ENCODE peak calls at places on chromosomes 16 and 17, in five cellular contexts. One of them, this sample, is unnamed.

GRCh38 chr16:12436201-12436657 is 367.5 kb downstream of the CPPED1 start:
- DNase-seq in neural progenitor cell: peak; percentile 75
- DNase-seq in PC-3: no peak
- DNase-seq in GM23338: peak; percentile 72
- DNase-seq in GM23248: no peak
- DNase-seq in this sample: no peak

GRCh38 chr17:49759203-49759602 is 4.7 kb downstream of the FAM117A start:
- DNase-seq in neural progenitor cell: no peak
- DNase-seq in GM23338: no peak
- DNase-seq in GM23248: no peak
- DNase-seq in PC-3: no peak
- DNase-seq in this sample: no peak

GRCh38 chr17:67779098-67779672 is 46.1 kb upstream of the BPTF start:
- DNase-seq in PC-3: peak; percentile 64
- DNase-seq in GM23338: peak; percentile 90
- DNase-seq in GM23248: peak; percentile 47
- DNase-seq in neural progenitor cell: peak; percentile 65
- DNase-seq in this sample: peak; percentile 53

GRCh38 chr17:41403409-41404023 is 6.1 kb upstream of the KRT31 start:
- DNase-seq in GM23338: no peak
- DNase-seq in GM23248: no peak
- DNase-seq in PC-3: no peak
- DNase-seq in neural progenitor cell: no peak
- DNase-seq in this sample: no peak

GRCh38 chr17:73278465-73279453 is 17.1 kb upstream of the CPSF4L start:
- DNase-seq in GM23338: no peak
- DNase-seq in GM23248: peak; percentile 22
- DNase-seq in PC-3: peak; percentile 27
- DNase-seq in neural progenitor cell: no peak
- DNase-seq in this sample: peak; percentile 33

GRCh38 chr17:12966413-12966812 is 51.4 kb downstream of the ELAC2 start:
- DNase-seq in GM23338: no peak
- DNase-seq in GM23248: no peak
- DNase-seq in PC-3: no peak
- DNase-seq in neural progenitor cell: no peak
- DNase-seq in this sample: no peak

GRCh38 chr16:49585143-49585542 is 211.5 kb downstream of the C16orf78 start:
- DNase-seq in PC-3: no peak
- DNase-seq in GM23248: no peak
- DNase-seq in GM23338: no peak
- DNase-seq in neural progenitor cell: no peak
- DNase-seq in this sample: no peak

GRCh38 chr16:70684146-70685060 is 1.4 kb downstream of the MTSS2 start:
- DNase-seq in GM23338: no peak
- DNase-seq in GM23248: peak; percentile 51
- DNase-seq in neural progenitor cell: no peak
- DNase-seq in PC-3: no peak
- DNase-seq in this sample: no peak

GRCh38 chr17:65556910-65557348 is 4.5 kb downstream of the AXIN2 start:
- DNase-seq in GM23338: no peak
- DNase-seq in PC-3: no peak
- DNase-seq in GM23248: peak; percentile 30
- DNase-seq in neural progenitor cell: no peak
- DNase-seq in this sample: no peak

GRCh38 chr17:4795168-4795567 is 796 bp upstream of the PSMB6 start:
- DNase-seq in neural progenitor cell: no peak
- DNase-seq in GM23338: no peak
- DNase-seq in GM23248: no peak
- DNase-seq in PC-3: no peak
- DNase-seq in this sample: no peak

GRCh38 chr17:21356537-21357127 is 19.5 kb upstream of the KCNJ12 start:
- DNase-seq in neural progenitor cell: no peak
- DNase-seq in GM23338: no peak
- DNase-seq in PC-3: no peak
- DNase-seq in GM23248: no peak
- DNase-seq in this sample: no peak

GRCh38 chr17:5526821-5527598 is 40.6 kb downstream of the MIS12 start:
- DNase-seq in PC-3: peak; percentile 85
- DNase-seq in GM23248: peak; percentile 97
- DNase-seq in GM23338: no peak
- DNase-seq in neural progenitor cell: peak; percentile 26
- DNase-seq in this sample: peak; percentile 91

GRCh38 chr16:16059895-16060590 is 110.6 kb downstream of the ABCC1 start:
- DNase-seq in GM23338: no peak
- DNase-seq in GM23248: no peak
- DNase-seq in neural progenitor cell: no peak
- DNase-seq in PC-3: no peak
- DNase-seq in this sample: no peak

GRCh38 chr16:2614761-2615191 is 67.5 kb upstream of the KCTD5 start:
- DNase-seq in neural progenitor cell: no peak
- DNase-seq in GM23338: no peak
- DNase-seq in PC-3: no peak
- DNase-seq in GM23248: no peak
- DNase-seq in this sample: no peak

GRCh38 chr16:380837-381787 is 666 bp downstream of the PGAP6 start:
- DNase-seq in neural progenitor cell: peak; percentile 57
- DNase-seq in GM23248: peak; percentile 47
- DNase-seq in GM23338: peak; percentile 59
- DNase-seq in PC-3: no peak
- DNase-seq in this sample: peak; percentile 78

GRCh38 chr16:28292731-28293588 is 635 bp downstream of the SBK1 start:
- DNase-seq in GM23338: peak; percentile 94
- DNase-seq in GM23248: no peak
- DNase-seq in neural progenitor cell: peak; percentile 88
- DNase-seq in PC-3: no peak
- DNase-seq in this sample: peak; percentile 73

GRCh38 chr17:32566303-32566702 is 79.5 kb downstream of the CDK5R1 start:
- DNase-seq in GM23248: no peak
- DNase-seq in neural progenitor cell: no peak
- DNase-seq in PC-3: no peak
- DNase-seq in GM23338: no peak
- DNase-seq in this sample: no peak

GRCh38 chr17:60832206-60832605 is 154.6 kb downstream of the BCAS3 start:
- DNase-seq in GM23338: no peak
- DNase-seq in GM23248: no peak
- DNase-seq in PC-3: no peak
- DNase-seq in neural progenitor cell: peak; percentile 28
- DNase-seq in this sample: no peak

GRCh38 chr17:82246040-82246364 is 17.2 kb downstream of the SLC16A3 start:
- DNase-seq in GM23338: no peak
- DNase-seq in GM23248: no peak
- DNase-seq in PC-3: no peak
- DNase-seq in neural progenitor cell: no peak
- DNase-seq in this sample: no peak

GRCh38 chr17:49647256-49647585 is 30.7 kb downstream of the SPOP start:
- DNase-seq in PC-3: no peak
- DNase-seq in GM23338: no peak
- DNase-seq in GM23248: no peak
- DNase-seq in neural progenitor cell: no peak
- DNase-seq in this sample: no peak

GRCh38 chr17:9032151-9032550 is 10.8 kb downstream of the NTN1 start:
- DNase-seq in PC-3: no peak
- DNase-seq in GM23248: no peak
- DNase-seq in GM23338: no peak
- DNase-seq in neural progenitor cell: no peak
- DNase-seq in this sample: no peak

GRCh38 chr17:80476877-80477646 is 655 bp upstream of the NPTX1 start:
- DNase-seq in PC-3: no peak
- DNase-seq in GM23338: no peak
- DNase-seq in neural progenitor cell: peak; percentile 60
- DNase-seq in GM23248: peak; percentile 33
- DNase-seq in this sample: no peak

GRCh38 chr17:83109793-83110645 is 30.6 kb downstream of the METRNL start:
- DNase-seq in neural progenitor cell: no peak
- DNase-seq in GM23338: no peak
- DNase-seq in PC-3: peak; percentile 96
- DNase-seq in GM23248: peak; percentile 99
- DNase-seq in this sample: peak; percentile 91

GRCh38 chr17:77602062-77602746 is 356.3 kb upstream of the TNRC6C start:
- DNase-seq in PC-3: no peak
- DNase-seq in GM23338: no peak
- DNase-seq in GM23248: peak; percentile 83
- DNase-seq in neural progenitor cell: no peak
- DNase-seq in this sample: peak; percentile 58

GRCh38 chr16:55569025-55569424 is 2.5 kb downstream of the CAPNS2 start:
- DNase-seq in neural progenitor cell: no peak
- DNase-seq in GM23338: no peak
- DNase-seq in PC-3: no peak
- DNase-seq in GM23248: peak; percentile 36
- DNase-seq in this sample: no peak

GRCh38 chr16:67396159-67396774 is 3.0 kb upstream of the TPPP3 start:
- DNase-seq in GM23338: peak; percentile 96
- DNase-seq in neural progenitor cell: peak; percentile 97
- DNase-seq in GM23248: peak; percentile 93
- DNase-seq in PC-3: peak; percentile 70
- DNase-seq in this sample: peak; percentile 94

GRCh38 chr16:84504420-84505248 is at the start of gene MEAK7:
- DNase-seq in GM23248: peak; percentile 100
- DNase-seq in PC-3: peak; percentile 98
- DNase-seq in neural progenitor cell: peak; percentile 99
- DNase-seq in GM23338: peak; percentile 99
- DNase-seq in this sample: peak; percentile 99

DNA sequence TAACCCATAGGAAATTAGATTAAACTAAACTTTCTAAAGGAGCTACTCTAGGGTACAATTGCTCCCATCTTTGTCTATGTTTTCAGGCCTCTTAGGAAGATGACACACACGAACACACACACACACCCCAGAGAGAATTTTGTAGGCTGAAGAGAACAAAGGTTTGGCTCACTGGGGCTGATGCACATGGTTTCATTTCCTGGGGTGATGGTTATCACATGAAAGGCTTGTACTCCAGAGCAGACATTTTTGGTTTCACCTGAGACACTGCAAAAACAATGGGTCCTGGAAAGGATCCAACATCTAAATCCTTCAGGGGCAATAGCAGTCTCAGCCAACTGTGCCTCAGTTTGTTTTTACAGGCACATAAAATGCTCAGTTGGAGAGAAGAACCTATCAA is 62.8 kb downstream of the GRB7 start:
- DNase-seq in GM23338: peak; percentile 22
- DNase-seq in neural progenitor cell: no peak
- DNase-seq in GM23248: no peak
- DNase-seq in PC-3: no peak
- DNase-seq in this sample: no peak
- TF ChIP-seq EZH2phosphoT487 in GM23338: no peak
- TF ChIP-seq EZH2phosphoT487 in neural progenitor cell: no peak
- TF ChIP-seq EZH2phosphoT487 in GM23248: no peak
- TF ChIP-seq EZH2phosphoT487 in PC-3: no peak
- TF ChIP-seq EZH2phosphoT487 in this sample: no peak

DNA sequence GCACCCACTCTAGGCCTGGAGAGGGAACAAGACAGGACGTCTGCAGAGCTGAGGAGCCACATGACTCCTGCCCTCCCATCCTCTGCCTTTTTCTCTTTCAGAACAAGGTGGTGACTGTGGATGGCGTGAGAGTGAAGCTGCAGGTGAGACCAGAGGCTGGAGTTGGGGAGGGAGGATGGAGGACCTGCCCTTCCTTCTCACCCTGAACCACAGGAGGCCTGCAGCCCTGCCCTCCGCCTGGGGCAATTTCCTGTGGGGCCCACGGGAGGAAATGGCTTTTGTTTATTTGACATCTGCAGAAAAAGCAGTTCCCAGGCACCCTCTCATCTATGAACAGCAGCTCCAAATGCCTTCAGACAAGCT is 5.1 kb downstream of the RAB37 start:
- DNase-seq in GM23338: no peak
- DNase-seq in GM23248: no peak
- DNase-seq in PC-3: peak; percentile 52
- DNase-seq in neural progenitor cell: no peak
- DNase-seq in this sample: peak; percentile 27
- TF ChIP-seq EZH2phosphoT487 in GM23338: no peak
- TF ChIP-seq EZH2phosphoT487 in GM23248: no peak
- TF ChIP-seq EZH2phosphoT487 in PC-3: no peak
- TF ChIP-seq EZH2phosphoT487 in neural progenitor cell: no peak
- TF ChIP-seq EZH2phosphoT487 in this sample: no peak

GRCh38 chr16:77290451-77291110 is 91.4 kb downstream of the SYCE1L start:
- DNase-seq in PC-3: no peak
- DNase-seq in GM23248: peak; percentile 83
- DNase-seq in neural progenitor cell: no peak
- DNase-seq in GM23338: peak; percentile 19
- DNase-seq in this sample: peak; percentile 41
- TF ChIP-seq EZH2phosphoT487 in PC-3: no peak
- TF ChIP-seq EZH2phosphoT487 in GM23248: no peak
- TF ChIP-seq EZH2phosphoT487 in neural progenitor cell: no peak
- TF ChIP-seq EZH2phosphoT487 in GM23338: no peak
- TF ChIP-seq EZH2phosphoT487 in this sample: no peak

GRCh38 chr16:9666834-9667480 is 515.3 kb downstream of the GRIN2A start:
- DNase-seq in GM23338: no peak
- DNase-seq in GM23248: no peak
- DNase-seq in neural progenitor cell: no peak
- DNase-seq in PC-3: no peak
- DNase-seq in this sample: no peak

GRCh38 chr16:9661336-9661735 is 520.9 kb downstream of the GRIN2A start:
- DNase-seq in GM23338: no peak
- DNase-seq in GM23248: no peak
- DNase-seq in PC-3: no peak
- DNase-seq in neural progenitor cell: no peak
- DNase-seq in this sample: no peak

GRCh38 chr16:9670058-9670457 is 512.2 kb downstream of the GRIN2A start:
- DNase-seq in GM23248: no peak
- DNase-seq in GM23338: peak; percentile 74
- DNase-seq in neural progenitor cell: peak; percentile 57
- DNase-seq in PC-3: no peak
- DNase-seq in this sample: no peak

GRCh38 chr16:9665851-9666271 is 516.4 kb downstream of the GRIN2A start:
- DNase-seq in GM23248: no peak
- DNase-seq in GM23338: no peak
- DNase-seq in PC-3: peak; percentile 34
- DNase-seq in neural progenitor cell: no peak
- DNase-seq in this sample: peak; percentile 42
- TF ChIP-seq EZH2phosphoT487 in GM23248: no peak
- TF ChIP-seq EZH2phosphoT487 in GM23338: no peak
- TF ChIP-seq EZH2phosphoT487 in PC-3: no peak
- TF ChIP-seq EZH2phosphoT487 in neural progenitor cell: no peak
- TF ChIP-seq EZH2phosphoT487 in this sample: no peak

GRCh38 chr16:24769806-24770205 is 40.4 kb downstream of the TNRC6A start:
- DNase-seq in neural progenitor cell: no peak
- DNase-seq in GM23248: peak; percentile 70
- DNase-seq in GM23338: no peak
- DNase-seq in PC-3: no peak
- DNase-seq in this sample: no peak
- TF ChIP-seq EZH2phosphoT487 in neural progenitor cell: no peak
- TF ChIP-seq EZH2phosphoT487 in GM23248: no peak
- TF ChIP-seq EZH2phosphoT487 in GM23338: no peak
- TF ChIP-seq EZH2phosphoT487 in PC-3: no peak
- TF ChIP-seq EZH2phosphoT487 in this sample: no peak

GRCh38 chr17:30476726-30477082 is 504 bp upstream of the GOSR1 start:
- DNase-seq in neural progenitor cell: peak; percentile 31
- DNase-seq in PC-3: no peak
- DNase-seq in GM23248: peak; percentile 58
- DNase-seq in GM23338: peak; percentile 58
- DNase-seq in this sample: peak; percentile 8
- TF ChIP-seq EZH2phosphoT487 in neural progenitor cell: no peak
- TF ChIP-seq EZH2phosphoT487 in PC-3: no peak
- TF ChIP-seq EZH2phosphoT487 in GM23248: no peak
- TF ChIP-seq EZH2phosphoT487 in GM23338: no peak
- TF ChIP-seq EZH2phosphoT487 in this sample: no peak

GRCh38 chr17:924711-925480 is 54.7 kb downstream of the NXN start:
- DNase-seq in neural progenitor cell: no peak
- DNase-seq in GM23248: no peak
- DNase-seq in GM23338: peak; percentile 64
- DNase-seq in PC-3: peak; percentile 77
- DNase-seq in this sample: no peak
- TF ChIP-seq EZH2phosphoT487 in neural progenitor cell: no peak
- TF ChIP-seq EZH2phosphoT487 in GM23248: no peak
- TF ChIP-seq EZH2phosphoT487 in GM23338: no peak
- TF ChIP-seq EZH2phosphoT487 in PC-3: no peak
- TF ChIP-seq EZH2phosphoT487 in this sample: no peak

This sample was measured in hepatocyte.